ENCODE peak calls at places on chromosomes 1 and 21, in eight cellular contexts. H is A549, W is mucosa of descending colon, I is ovary, L is Caco-2, O is right lobe of liver, P is IMR-90, D is tibial nerve. Q is an unnamed sample.

GRCh38 chr1:211737115-211738035 is 62.0 kb upstream of the NEK2 start:
- DNase-seq in L (no peak), H (no peak), I (no peak), O (no peak), W (no peak), P (no peak), D (no peak), Q (no peak)

GRCh38 chr21:25936776-25937175 is 202.0 kb downstream of the GABPA start:
- DNase-seq in L (no peak), H (no peak), W (no peak), O (no peak), P (peak), I (no peak), D (no peak), Q (peak)

GRCh38 chr21:7957713-7958064 is 2563.7 kb upstream of the TPTE start:
- DNase-seq in H (no peak), P (no peak), O (no peak), W (no peak), D (no peak), I (no peak), L (no peak), Q (no peak)

GRCh38 chr1:47934243-47934805 is 62.9 kb downstream of the TRABD2B start:
- DNase-seq in H (no peak), P (no peak), L (no peak), W (peak), O (peak), I (peak), D (peak), Q (peak)

GRCh38 chr1:76784502-76784901 is 82.8 kb upstream of the ST6GALNAC5 start:
- DNase-seq in O (no peak), P (no peak), D (no peak), H (no peak), W (no peak), I (no peak), L (no peak), Q (no peak)

GRCh38 chr1:8598783-8599182 is 218.7 kb downstream of the RERE start:
- DNase-seq in D (no peak), H (no peak), O (no peak), W (no peak), P (peak), L (no peak), I (peak), Q (peak)

GRCh38 chr1:5329068-5329739 is 663.0 kb downstream of the NPHP4 start:
- DNase-seq in P (no peak), L (no peak), D (no peak), I (no peak), W (no peak), H (no peak), O (no peak), Q (no peak)

GRCh38 chr1:2819831-2820730 is 18.6 kb upstream of the TTC34 start:
- DNase-seq in D (no peak), L (no peak), O (peak), H (no peak), W (peak), P (no peak), I (no peak), Q (no peak)

GRCh38 chr1:66262233-66262632 is 271.7 kb upstream of the SGIP1 start:
- DNase-seq in H (peak), I (no peak), P (peak), L (no peak), W (no peak), O (no peak), D (no peak), Q (no peak)

GRCh38 chr1:225766967-225767413 is 10.6 kb upstream of the SRP9 start:
- DNase-seq in P (peak), O (no peak), L (no peak), I (peak), W (no peak), D (no peak), H (no peak), Q (peak)

GRCh38 chr1:51926171-51926812 is 47.8 kb upstream of the NRDC start:
- DNase-seq in H (peak), I (no peak), W (no peak), D (no peak), L (peak), O (no peak), P (peak), Q (peak)

GRCh38 chr1:31745071-31745897 is 18.9 kb downstream of the ADGRB2 start:
- DNase-seq in L (peak), H (peak), D (no peak), P (peak), O (peak), W (no peak), I (peak), Q (peak)

GRCh38 chr1:175009532-175009931 is 9.8 kb downstream of the CACYBP start:
- DNase-seq in D (no peak), O (no peak), H (no peak), P (no peak), I (no peak), W (no peak), L (no peak), Q (no peak)

GRCh38 chr1:57844382-57844980 is 420.6 kb upstream of the DAB1 start:
- DNase-seq in L (no peak), P (no peak), I (no peak), D (no peak), O (no peak), H (no peak), W (no peak), Q (no peak)

GRCh38 chr21:33674226-33674625 is 31.9 kb downstream of the ITSN1 start:
- DNase-seq in P (no peak), H (no peak), W (no peak), L (no peak), I (no peak), D (no peak), O (no peak), Q (no peak)

GRCh38 chr21:15755125-15755524 is 25.3 kb downstream of the USP25 start:
- DNase-seq in O (no peak), D (no peak), L (no peak), I (no peak), W (no peak), P (no peak), H (no peak), Q (no peak)
- H3K4me3 ChIP-seq in O (no peak), D (no peak), L (no peak), I (no peak), W (no peak), P (no peak), H (no peak), Q (no peak)

DNA sequence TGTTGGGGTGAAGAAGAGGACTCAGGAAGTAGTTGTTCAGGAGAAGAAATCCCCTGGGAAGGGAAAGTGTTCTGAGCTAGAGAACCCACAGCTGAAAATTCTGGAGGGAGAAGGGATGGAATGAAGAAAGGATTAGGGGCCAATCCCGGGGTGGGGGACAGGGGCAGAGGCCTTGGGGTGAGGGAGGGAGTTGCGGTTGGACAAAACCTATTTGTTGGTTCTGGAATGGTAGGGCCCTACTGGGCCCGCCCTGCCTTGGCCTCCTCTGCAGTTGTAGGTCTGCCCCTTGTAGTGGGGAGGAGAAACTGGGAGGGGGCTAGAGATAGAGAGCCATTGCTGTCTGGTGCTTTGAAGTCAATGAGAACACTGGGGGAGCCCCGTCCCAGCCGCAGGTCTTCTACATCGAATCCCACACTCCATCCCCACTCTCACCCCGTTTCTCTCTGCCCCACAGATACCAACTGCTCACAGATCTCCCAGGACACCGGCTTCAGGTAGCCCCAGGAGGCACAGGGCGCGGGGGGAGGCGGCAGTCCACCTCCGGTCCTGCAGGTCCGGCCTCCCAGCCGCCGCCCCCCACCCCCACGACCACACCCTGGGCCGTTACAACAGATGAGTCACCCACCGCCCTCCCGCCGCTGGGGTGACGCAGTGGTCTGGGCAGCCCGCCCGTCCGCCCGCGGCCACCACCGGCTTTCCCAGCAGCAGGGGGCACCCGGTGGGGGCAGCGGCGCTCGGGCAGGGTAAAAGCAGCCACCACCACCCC is 1.1 kb downstream of the TAGLN2 start:
- DNase-seq in I (peak), L (peak), D (peak), W (peak), H (peak), P (peak), O (peak), Q (peak)
- TF ChIP-seq CTCF in I (no peak), L (no peak), D (peak), W (no peak), H (no peak), P (peak), O (no peak), Q (no peak)

GRCh38 chr1:42955311-42956063 is 3.2 kb downstream of the SLC2A1 start:
- DNase-seq in W (no peak), H (no peak), I (no peak), L (no peak), D (no peak), O (no peak), P (no peak), Q (no peak)

GRCh38 chr1:42957229-42957879 is 1.3 kb downstream of the SLC2A1 start:
- DNase-seq in I (no peak), L (no peak), D (no peak), O (no peak), H (no peak), P (no peak), W (peak), Q (no peak)

GRCh38 chr1:42958488-42959317 is at the start of gene SLC2A1:
- DNase-seq in O (peak), W (peak), L (peak), D (peak), H (peak), P (peak), I (peak), Q (peak)

GRCh38 chr1:42957880-42958487 is 684 bp downstream of the SLC2A1 start:
- DNase-seq in O (peak), H (peak), W (peak), D (no peak), P (peak), I (peak), L (peak), Q (no peak)

GRCh38 chr1:42956739-42957138 is 1.9 kb downstream of the SLC2A1 start:
- DNase-seq in H (no peak), D (no peak), P (no peak), W (no peak), O (no peak), L (no peak), I (no peak), Q (no peak)
- H3K4me3 ChIP-seq in H (peak), D (peak), P (peak), W (no peak), O (no peak), L (peak), I (no peak), Q (peak)

GRCh38 chr21:41846033-41846317 is 33.2 kb downstream of the PRDM15 start:
- DNase-seq in L (no peak), P (no peak), O (no peak), W (no peak), I (no peak), H (no peak), D (no peak), Q (no peak)

GRCh38 chr21:41845310-41846032 is 33.7 kb downstream of the PRDM15 start:
- DNase-seq in P (peak), W (no peak), I (no peak), L (no peak), D (no peak), O (no peak), H (no peak), Q (peak)

GRCh38 chr21:41848533-41848932 is 30.6 kb downstream of the PRDM15 start:
- DNase-seq in W (no peak), I (no peak), O (no peak), H (no peak), L (no peak), P (no peak), D (no peak), Q (no peak)

GRCh38 chr21:41846536-41846935 is 32.6 kb downstream of the PRDM15 start:
- DNase-seq in L (no peak), P (no peak), H (no peak), D (no peak), W (no peak), I (no peak), O (no peak), Q (no peak)

DNA sequence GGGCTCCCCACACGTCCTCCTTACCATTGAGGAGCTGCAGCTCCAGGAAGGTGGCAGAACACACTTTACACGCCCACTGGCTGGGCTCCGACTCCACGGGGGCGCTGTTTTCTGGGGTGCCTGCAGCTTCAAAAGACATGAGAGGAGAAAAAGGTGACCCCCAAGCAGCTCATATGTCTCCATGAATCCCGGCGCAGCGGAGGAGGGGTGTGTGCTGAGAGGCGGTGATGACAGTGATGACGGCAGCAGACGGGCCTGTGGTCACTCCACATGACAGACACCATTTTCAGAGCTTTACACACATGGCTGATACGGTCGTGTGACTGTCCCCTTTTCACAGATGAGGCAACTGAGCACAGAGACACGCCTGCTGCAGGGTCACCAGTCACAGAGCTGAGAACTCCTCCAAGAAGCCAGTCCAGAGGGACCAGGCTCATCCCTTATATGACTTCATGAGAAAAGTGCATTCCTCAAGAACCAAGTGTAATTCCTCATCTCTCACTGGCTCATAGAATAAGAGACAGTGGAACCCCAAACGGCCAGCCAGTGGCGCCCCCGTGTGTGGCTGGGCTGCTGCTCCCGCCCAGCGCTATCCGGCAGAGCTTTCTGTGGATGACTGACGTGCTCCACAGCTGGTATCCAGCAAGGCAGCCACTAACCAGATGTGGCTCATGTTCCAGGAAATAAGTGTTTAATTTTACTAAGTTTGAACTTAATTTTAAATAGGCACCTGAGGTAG is 31.9 kb downstream of the PRDM15 start:
- DNase-seq in P (peak), W (no peak), H (no peak), I (no peak), O (no peak), L (no peak), D (no peak), Q (peak)
- TF ChIP-seq CTCF in P (peak), W (no peak), H (no peak), I (no peak), O (no peak), L (no peak), D (no peak), Q (no peak)

GRCh38 chr21:45030637-45031218 is 43.7 kb upstream of the ADARB1 start:
- DNase-seq in O (no peak), W (no peak), D (peak), H (no peak), I (no peak), P (no peak), L (no peak), Q (no peak)
- H3K4me3 ChIP-seq in O (no peak), W (no peak), D (no peak), H (no peak), I (no peak), P (no peak), L (no peak), Q (no peak)

GRCh38 chr1:68029444-68029843 is 21.0 kb downstream of the DIRAS3 start:
- DNase-seq in I (no peak), D (no peak), P (no peak), L (no peak), H (no peak), O (no peak), W (no peak), Q (no peak)

GRCh38 chr1:68024635-68025338 is 25.6 kb downstream of the DIRAS3 start:
- DNase-seq in H (no peak), P (no peak), O (no peak), W (no peak), D (no peak), I (no peak), L (no peak), Q (no peak)

DNA sequence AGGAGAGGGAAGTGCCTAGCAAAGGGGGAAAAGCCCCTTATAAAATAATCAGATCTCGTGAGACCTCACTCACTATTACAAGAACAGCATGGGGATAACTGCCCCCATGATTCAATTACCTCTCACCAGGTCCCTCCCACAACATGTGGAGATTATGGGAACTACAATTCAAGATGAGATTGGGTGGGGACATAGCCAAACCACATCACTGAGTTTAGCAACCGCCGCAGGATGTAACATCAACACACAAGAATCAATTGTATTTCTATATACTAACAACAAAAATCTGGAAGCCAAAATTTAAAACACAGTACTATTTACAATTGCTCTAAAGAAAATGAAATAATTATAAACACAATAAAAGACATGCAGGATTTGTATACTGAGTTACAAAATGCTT is 21.9 kb downstream of the DIRAS3 start:
- DNase-seq in P (no peak), O (no peak), I (no peak), L (no peak), W (no peak), D (no peak), H (no peak), Q (no peak)
- TF ChIP-seq CTCF in P (no peak), O (no peak), I (no peak), L (no peak), W (no peak), D (no peak), H (no peak), Q (no peak)

GRCh38 chr21:45227735-45228134 is 60.0 kb downstream of the POFUT2 start:
- DNase-seq in D (no peak), H (no peak), L (no peak), W (no peak), P (no peak), I (no peak), O (no peak), Q (no peak)
- H3K4me3 ChIP-seq in D (no peak), H (no peak), L (no peak), W (no peak), P (no peak), I (no peak), O (no peak), Q (no peak)

Q was measured in astrocyte of the spinal cord.